ENCODE peak calls at places on chromosome 7, in six cellular contexts. One of them, this sample, is unnamed.
A peak's percentile ranks its signal among the peaks of the same experiment; 100 is the strongest.

GRCh38 chr7:91243591-91244368 is 20.5 kb upstream of the FZD1 start:
- DNase-seq in tibial nerve: no peak
- DNase-seq in mammary epithelial cell: no peak
- DNase-seq in epithelial cell of proximal tubule: no peak
- DNase-seq in PC-9: no peak
- DNase-seq in AG10803: peak; percentile 65
- DNase-seq in this sample: no peak

GRCh38 chr7:152871678-152872060 is 112.1 kb downstream of the ACTR3B start:
- DNase-seq in epithelial cell of proximal tubule: no peak
- DNase-seq in tibial nerve: no peak
- DNase-seq in AG10803: no peak
- DNase-seq in PC-9: no peak
- DNase-seq in mammary epithelial cell: no peak
- DNase-seq in this sample: no peak

GRCh38 chr7:130349911-130350782 is 5.5 kb downstream of the CPA5 start:
- DNase-seq in PC-9: peak; percentile 80
- DNase-seq in epithelial cell of proximal tubule: no peak
- DNase-seq in mammary epithelial cell: peak; percentile 75
- DNase-seq in tibial nerve: no peak
- DNase-seq in AG10803: peak; percentile 62
- DNase-seq in this sample: no peak

GRCh38 chr7:94642838-94643653 is 12.9 kb downstream of the SGCE start:
- DNase-seq in mammary epithelial cell: peak; percentile 32
- DNase-seq in epithelial cell of proximal tubule: no peak
- DNase-seq in tibial nerve: no peak
- DNase-seq in PC-9: no peak
- DNase-seq in AG10803: no peak
- DNase-seq in this sample: no peak

GRCh38 chr7:42478717-42479116 is 241.7 kb upstream of the GLI3 start:
- DNase-seq in AG10803: no peak
- DNase-seq in epithelial cell of proximal tubule: no peak
- DNase-seq in PC-9: no peak
- DNase-seq in tibial nerve: no peak
- DNase-seq in mammary epithelial cell: no peak
- DNase-seq in this sample: no peak

GRCh38 chr7:73521636-73522080 is 435 bp downstream of the BAZ1B start:
- DNase-seq in PC-9: no peak
- DNase-seq in tibial nerve: no peak
- DNase-seq in mammary epithelial cell: no peak
- DNase-seq in epithelial cell of proximal tubule: no peak
- DNase-seq in AG10803: peak; percentile 29
- DNase-seq in this sample: no peak

GRCh38 chr7:5525271-5526189 is 101.9 kb upstream of the TNRC18 start:
- DNase-seq in epithelial cell of proximal tubule: no peak
- DNase-seq in AG10803: peak; percentile 75
- DNase-seq in tibial nerve: no peak
- DNase-seq in PC-9: peak; percentile 65
- DNase-seq in mammary epithelial cell: peak; percentile 47
- DNase-seq in this sample: no peak

GRCh38 chr7:119964640-119965542 is 308.1 kb upstream of the KCND2 start:
- DNase-seq in AG10803: peak; percentile 35
- DNase-seq in mammary epithelial cell: peak; percentile 5
- DNase-seq in epithelial cell of proximal tubule: no peak
- DNase-seq in PC-9: no peak
- DNase-seq in tibial nerve: no peak
- DNase-seq in this sample: no peak

GRCh38 chr7:149772236-149772820 is 1.1 kb downstream of the ZNF467 start:
- DNase-seq in AG10803: no peak
- DNase-seq in epithelial cell of proximal tubule: no peak
- DNase-seq in tibial nerve: peak; percentile 27
- DNase-seq in PC-9: no peak
- DNase-seq in mammary epithelial cell: no peak
- DNase-seq in this sample: no peak

GRCh38 chr7:142556745-142557144 is 192.5 kb upstream of the PRSS1 start:
- DNase-seq in epithelial cell of proximal tubule: peak; percentile 90
- DNase-seq in tibial nerve: no peak
- DNase-seq in mammary epithelial cell: peak; percentile 95
- DNase-seq in PC-9: peak; percentile 98
- DNase-seq in AG10803: peak; percentile 100
- DNase-seq in this sample: peak; percentile 63

GRCh38 chr7:148185050-148185449 is 405.5 kb upstream of the C7orf33 start:
- DNase-seq in AG10803: peak; percentile 39
- DNase-seq in epithelial cell of proximal tubule: peak; percentile 16
- DNase-seq in PC-9: no peak
- DNase-seq in mammary epithelial cell: no peak
- DNase-seq in tibial nerve: no peak
- DNase-seq in this sample: no peak

GRCh38 chr7:51213618-51214017 is 103.0 kb downstream of the COBL start:
- DNase-seq in AG10803: no peak
- DNase-seq in mammary epithelial cell: no peak
- DNase-seq in PC-9: no peak
- DNase-seq in epithelial cell of proximal tubule: no peak
- DNase-seq in tibial nerve: no peak
- DNase-seq in this sample: no peak

GRCh38 chr7:127189885-127190284 is 62.9 kb downstream of the GRM8 start:
- DNase-seq in epithelial cell of proximal tubule: no peak
- DNase-seq in mammary epithelial cell: no peak
- DNase-seq in AG10803: no peak
- DNase-seq in PC-9: no peak
- DNase-seq in tibial nerve: no peak
- DNase-seq in this sample: no peak

GRCh38 chr7:92955081-92955480 is 118.7 kb upstream of the CDK6 start:
- DNase-seq in PC-9: no peak
- DNase-seq in mammary epithelial cell: peak; percentile 56
- DNase-seq in epithelial cell of proximal tubule: no peak
- DNase-seq in tibial nerve: no peak
- DNase-seq in AG10803: no peak
- DNase-seq in this sample: no peak

GRCh38 chr7:150388709-150389531 is 9.8 kb downstream of the ZNF775 start:
- DNase-seq in PC-9: no peak
- DNase-seq in tibial nerve: no peak
- DNase-seq in mammary epithelial cell: no peak
- DNase-seq in epithelial cell of proximal tubule: no peak
- DNase-seq in AG10803: peak; percentile 78
- DNase-seq in this sample: peak; percentile 75

GRCh38 chr7:19470031-19470430 is 238.8 kb downstream of the POLR1F start:
- DNase-seq in tibial nerve: no peak
- DNase-seq in mammary epithelial cell: no peak
- DNase-seq in PC-9: no peak
- DNase-seq in AG10803: no peak
- DNase-seq in epithelial cell of proximal tubule: no peak
- DNase-seq in this sample: no peak

GRCh38 chr7:2802504-2803341 is 41.4 kb downstream of the GNA12 start:
- DNase-seq in mammary epithelial cell: no peak
- DNase-seq in PC-9: peak; percentile 90
- DNase-seq in tibial nerve: no peak
- DNase-seq in epithelial cell of proximal tubule: no peak
- DNase-seq in AG10803: no peak
- DNase-seq in this sample: peak; percentile 65

GRCh38 chr7:923108-924041 is 31.1 kb downstream of the ADAP1 start:
- DNase-seq in mammary epithelial cell: no peak
- DNase-seq in epithelial cell of proximal tubule: no peak
- DNase-seq in PC-9: no peak
- DNase-seq in tibial nerve: peak; percentile 31
- DNase-seq in AG10803: peak; percentile 37
- DNase-seq in this sample: peak; percentile 82

GRCh38 chr7:921071-921461 is 33.4 kb downstream of the ADAP1 start:
- DNase-seq in mammary epithelial cell: no peak
- DNase-seq in PC-9: no peak
- DNase-seq in AG10803: no peak
- DNase-seq in tibial nerve: no peak
- DNase-seq in epithelial cell of proximal tubule: no peak
- DNase-seq in this sample: no peak

GRCh38 chr7:920351-921070 is 34.0 kb downstream of the ADAP1 start:
- DNase-seq in AG10803: no peak
- DNase-seq in tibial nerve: peak; percentile 11
- DNase-seq in mammary epithelial cell: no peak
- DNase-seq in epithelial cell of proximal tubule: no peak
- DNase-seq in PC-9: no peak
- DNase-seq in this sample: no peak

GRCh38 chr7:921581-922333 is 32.7 kb downstream of the ADAP1 start:
- DNase-seq in PC-9: no peak
- DNase-seq in tibial nerve: peak; percentile 8
- DNase-seq in epithelial cell of proximal tubule: no peak
- DNase-seq in AG10803: no peak
- DNase-seq in mammary epithelial cell: no peak
- DNase-seq in this sample: no peak

GRCh38 chr7:922334-923107 is 32.0 kb downstream of the ADAP1 start:
- DNase-seq in tibial nerve: peak; percentile 11
- DNase-seq in epithelial cell of proximal tubule: no peak
- DNase-seq in mammary epithelial cell: no peak
- DNase-seq in AG10803: no peak
- DNase-seq in PC-9: no peak
- DNase-seq in this sample: no peak
- TF ChIP-seq CTCF in tibial nerve: no peak
- TF ChIP-seq CTCF in epithelial cell of proximal tubule: no peak
- TF ChIP-seq CTCF in mammary epithelial cell: no peak
- TF ChIP-seq CTCF in AG10803: no peak
- TF ChIP-seq CTCF in PC-9: no peak
- TF ChIP-seq CTCF in this sample: no peak

GRCh38 chr7:99141334-99141733 is 2.6 kb downstream of the SMURF1 start:
- DNase-seq in epithelial cell of proximal tubule: no peak
- DNase-seq in AG10803: no peak
- DNase-seq in tibial nerve: no peak
- DNase-seq in mammary epithelial cell: no peak
- DNase-seq in PC-9: no peak
- DNase-seq in this sample: no peak
- H3K4me3 ChIP-seq in epithelial cell of proximal tubule: peak overlapping the region; percentile 68
- H3K4me3 ChIP-seq in AG10803: peak overlapping the region; percentile 65
- H3K4me3 ChIP-seq in tibial nerve: peak overlapping the region; percentile 61
- H3K4me3 ChIP-seq in mammary epithelial cell: peak overlapping the region; percentile 59
- H3K4me3 ChIP-seq in PC-9: peak overlapping the region; percentile 78
- H3K4me3 ChIP-seq in this sample: peak overlapping the region; percentile 77

GRCh38 chr7:70402069-70402468 is 729.9 kb upstream of the GALNT17 start:
- DNase-seq in mammary epithelial cell: no peak
- DNase-seq in epithelial cell of proximal tubule: no peak
- DNase-seq in AG10803: no peak
- DNase-seq in tibial nerve: no peak
- DNase-seq in PC-9: no peak
- DNase-seq in this sample: no peak
- TF ChIP-seq CTCF in mammary epithelial cell: no peak
- TF ChIP-seq CTCF in epithelial cell of proximal tubule: no peak
- TF ChIP-seq CTCF in AG10803: no peak
- TF ChIP-seq CTCF in tibial nerve: no peak
- TF ChIP-seq CTCF in PC-9: no peak
- TF ChIP-seq CTCF in this sample: no peak

DNA sequence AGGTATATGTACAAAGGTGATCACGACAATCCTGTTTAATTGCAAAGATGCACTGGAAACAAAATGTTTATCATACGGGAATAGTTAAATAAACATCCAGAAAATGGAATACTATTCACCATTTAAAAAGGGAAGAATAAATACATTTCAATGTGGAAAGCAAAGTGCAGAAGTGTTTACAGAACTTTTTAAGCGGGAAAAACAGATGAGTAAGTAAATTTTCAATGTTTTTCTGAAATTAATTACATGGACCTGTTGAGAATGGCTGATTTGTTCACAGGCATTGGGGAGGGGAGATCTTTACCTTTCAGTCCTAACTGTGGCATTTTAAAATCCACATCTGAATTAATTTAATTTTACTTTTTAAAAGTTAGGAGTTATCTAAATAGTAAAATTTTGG is 7.1 kb downstream of the MTPN start:
- DNase-seq in PC-9: no peak
- DNase-seq in mammary epithelial cell: no peak
- DNase-seq in AG10803: no peak
- DNase-seq in tibial nerve: no peak
- DNase-seq in epithelial cell of proximal tubule: no peak
- DNase-seq in this sample: no peak
- H3K4me3 ChIP-seq in PC-9: no peak overlapping the region
- H3K4me3 ChIP-seq in mammary epithelial cell: no peak overlapping the region
- H3K4me3 ChIP-seq in AG10803: no peak overlapping the region
- H3K4me3 ChIP-seq in tibial nerve: no peak overlapping the region
- H3K4me3 ChIP-seq in epithelial cell of proximal tubule: no peak overlapping the region
- H3K4me3 ChIP-seq in this sample: no peak overlapping the region

GRCh38 chr7:117873056-117873932 is at the start of gene CTTNBP2:
- DNase-seq in mammary epithelial cell: peak; percentile 30
- DNase-seq in PC-9: no peak
- DNase-seq in tibial nerve: peak; percentile 23
- DNase-seq in epithelial cell of proximal tubule: no peak
- DNase-seq in AG10803: peak; percentile 38
- DNase-seq in this sample: peak; percentile 65

GRCh38 chr7:117873933-117874530 is 791 bp upstream of the CTTNBP2 start:
- DNase-seq in AG10803: no peak
- DNase-seq in mammary epithelial cell: no peak
- DNase-seq in PC-9: no peak
- DNase-seq in epithelial cell of proximal tubule: no peak
- DNase-seq in tibial nerve: no peak
- DNase-seq in this sample: no peak

GRCh38 chr7:117872565-117873055 is 631 bp downstream of the CTTNBP2 start:
- DNase-seq in epithelial cell of proximal tubule: no peak
- DNase-seq in mammary epithelial cell: no peak
- DNase-seq in PC-9: no peak
- DNase-seq in AG10803: no peak
- DNase-seq in tibial nerve: peak; percentile 16
- DNase-seq in this sample: no peak

GRCh38 chr7:117871778-117872538 is 1.3 kb downstream of the CTTNBP2 start:
- DNase-seq in mammary epithelial cell: no peak
- DNase-seq in epithelial cell of proximal tubule: no peak
- DNase-seq in AG10803: no peak
- DNase-seq in tibial nerve: no peak
- DNase-seq in PC-9: no peak
- DNase-seq in this sample: no peak

GRCh38 chr7:117875566-117875965 is 2.3 kb upstream of the CTTNBP2 start:
- DNase-seq in epithelial cell of proximal tubule: no peak
- DNase-seq in PC-9: no peak
- DNase-seq in mammary epithelial cell: no peak
- DNase-seq in AG10803: no peak
- DNase-seq in tibial nerve: no peak
- DNase-seq in this sample: no peak
- TF ChIP-seq CTCF in epithelial cell of proximal tubule: peak; percentile 63
- TF ChIP-seq CTCF in PC-9: no peak
- TF ChIP-seq CTCF in mammary epithelial cell: no peak
- TF ChIP-seq CTCF in AG10803: no peak
- TF ChIP-seq CTCF in tibial nerve: no peak
- TF ChIP-seq CTCF in this sample: peak; percentile 18

GRCh38 chr7:520503-521161 is 986 bp upstream of the PDGFA start:
- DNase-seq in tibial nerve: no peak
- DNase-seq in mammary epithelial cell: no peak
- DNase-seq in AG10803: no peak
- DNase-seq in epithelial cell of proximal tubule: no peak
- DNase-seq in PC-9: no peak
- DNase-seq in this sample: no peak
- H3K4me3 ChIP-seq in tibial nerve: peak overlapping the region; percentile 46
- H3K4me3 ChIP-seq in mammary epithelial cell: peak overlapping the region; percentile 92
- H3K4me3 ChIP-seq in AG10803: peak overlapping the region; percentile 39
- H3K4me3 ChIP-seq in epithelial cell of proximal tubule: peak overlapping the region; percentile 57
- H3K4me3 ChIP-seq in PC-9: peak overlapping the region; percentile 53
- H3K4me3 ChIP-seq in this sample: peak overlapping the region; percentile 85

GRCh38 chr7:47683485-47683898 is 101.6 kb upstream of the TNS3 start:
- DNase-seq in PC-9: no peak
- DNase-seq in epithelial cell of proximal tubule: no peak
- DNase-seq in AG10803: no peak
- DNase-seq in mammary epithelial cell: no peak
- DNase-seq in tibial nerve: no peak
- DNase-seq in this sample: no peak
- TF ChIP-seq CTCF in PC-9: no peak
- TF ChIP-seq CTCF in epithelial cell of proximal tubule: no peak
- TF ChIP-seq CTCF in AG10803: no peak
- TF ChIP-seq CTCF in mammary epithelial cell: no peak
- TF ChIP-seq CTCF in tibial nerve: no peak
- TF ChIP-seq CTCF in this sample: no peak